ENCODE peak calls at places on chromosomes 6 and 20, in nine cellular contexts. One of them, this sample, is unnamed.
A peak's percentile ranks its signal among the peaks of the same experiment; 100 is the strongest.

GRCh38 chr20:19812696-19813095 is 54.6 kb downstream of the RIN2 start:
- DNase-seq in foreskin melanocyte: no peak
- DNase-seq in H7: no peak
- DNase-seq in naive thymus-derived CD4-positive, alpha-beta T cell: no peak
- DNase-seq in T-helper 1 cell: no peak
- DNase-seq in uterus: no peak
- DNase-seq in activated CD4-positive, alpha-beta T cell treated with anti-CD3 and anti-CD28 coated beads, Interleukin-2, amount 50 U/mL, for 1 hour: no peak
- DNase-seq in KBM-7: peak; percentile 8
- DNase-seq in HFFc6: no peak
- DNase-seq in this sample: no peak

GRCh38 chr20:58634818-58635665 is 16.0 kb upstream of the STX16 start:
- DNase-seq in foreskin melanocyte: no peak
- DNase-seq in H7: no peak
- DNase-seq in naive thymus-derived CD4-positive, alpha-beta T cell: peak; percentile 19
- DNase-seq in T-helper 1 cell: no peak
- DNase-seq in uterus: peak; percentile 26
- DNase-seq in activated CD4-positive, alpha-beta T cell treated with anti-CD3 and anti-CD28 coated beads, Interleukin-2, amount 50 U/mL, for 1 hour: no peak
- DNase-seq in KBM-7: no peak
- DNase-seq in HFFc6: no peak
- DNase-seq in this sample: no peak

GRCh38 chr6:134196568-134197301 is 121.2 kb downstream of the SGK1 start:
- DNase-seq in foreskin melanocyte: no peak
- DNase-seq in H7: no peak
- DNase-seq in naive thymus-derived CD4-positive, alpha-beta T cell: no peak
- DNase-seq in T-helper 1 cell: no peak
- DNase-seq in uterus: no peak
- DNase-seq in activated CD4-positive, alpha-beta T cell treated with anti-CD3 and anti-CD28 coated beads, Interleukin-2, amount 50 U/mL, for 1 hour: no peak
- DNase-seq in KBM-7: no peak
- DNase-seq in HFFc6: no peak
- DNase-seq in this sample: no peak

GRCh38 chr6:73323323-73323722 is 30.8 kb downstream of the DPPA5 start:
- DNase-seq in foreskin melanocyte: no peak
- DNase-seq in H7: no peak
- DNase-seq in naive thymus-derived CD4-positive, alpha-beta T cell: no peak
- DNase-seq in T-helper 1 cell: no peak
- DNase-seq in uterus: no peak
- DNase-seq in activated CD4-positive, alpha-beta T cell treated with anti-CD3 and anti-CD28 coated beads, Interleukin-2, amount 50 U/mL, for 1 hour: no peak
- DNase-seq in KBM-7: no peak
- DNase-seq in HFFc6: no peak
- DNase-seq in this sample: no peak

GRCh38 chr6:11023032-11023431 is 21.1 kb downstream of the ELOVL2 start:
- DNase-seq in foreskin melanocyte: peak; percentile 70
- DNase-seq in H7: no peak
- DNase-seq in naive thymus-derived CD4-positive, alpha-beta T cell: no peak
- DNase-seq in T-helper 1 cell: no peak
- DNase-seq in uterus: no peak
- DNase-seq in activated CD4-positive, alpha-beta T cell treated with anti-CD3 and anti-CD28 coated beads, Interleukin-2, amount 50 U/mL, for 1 hour: no peak
- DNase-seq in KBM-7: no peak
- DNase-seq in HFFc6: no peak
- DNase-seq in this sample: no peak

GRCh38 chr6:157548635-157549467 is 167.9 kb downstream of the ZDHHC14 start:
- DNase-seq in foreskin melanocyte: no peak
- DNase-seq in H7: no peak
- DNase-seq in naive thymus-derived CD4-positive, alpha-beta T cell: no peak
- DNase-seq in T-helper 1 cell: no peak
- DNase-seq in uterus: no peak
- DNase-seq in activated CD4-positive, alpha-beta T cell treated with anti-CD3 and anti-CD28 coated beads, Interleukin-2, amount 50 U/mL, for 1 hour: no peak
- DNase-seq in KBM-7: peak; percentile 54
- DNase-seq in HFFc6: no peak
- DNase-seq in this sample: no peak

GRCh38 chr6:14792118-14792955 is 453.5 kb upstream of the JARID2 start:
- DNase-seq in foreskin melanocyte: no peak
- DNase-seq in H7: no peak
- DNase-seq in naive thymus-derived CD4-positive, alpha-beta T cell: no peak
- DNase-seq in T-helper 1 cell: no peak
- DNase-seq in uterus: no peak
- DNase-seq in activated CD4-positive, alpha-beta T cell treated with anti-CD3 and anti-CD28 coated beads, Interleukin-2, amount 50 U/mL, for 1 hour: no peak
- DNase-seq in KBM-7: peak; percentile 47
- DNase-seq in HFFc6: no peak
- DNase-seq in this sample: no peak

GRCh38 chr6:150528648-150529285 is 70.9 kb upstream of the PLEKHG1 start:
- DNase-seq in foreskin melanocyte: no peak
- DNase-seq in H7: peak; percentile 75
- DNase-seq in naive thymus-derived CD4-positive, alpha-beta T cell: no peak
- DNase-seq in T-helper 1 cell: no peak
- DNase-seq in uterus: peak; percentile 72
- DNase-seq in activated CD4-positive, alpha-beta T cell treated with anti-CD3 and anti-CD28 coated beads, Interleukin-2, amount 50 U/mL, for 1 hour: no peak
- DNase-seq in KBM-7: peak; percentile 12
- DNase-seq in HFFc6: no peak
- DNase-seq in this sample: no peak

GRCh38 chr20:22058746-22059145 is 353.3 kb downstream of the PAX1 start:
- DNase-seq in foreskin melanocyte: no peak
- DNase-seq in H7: no peak
- DNase-seq in naive thymus-derived CD4-positive, alpha-beta T cell: no peak
- DNase-seq in T-helper 1 cell: no peak
- DNase-seq in uterus: no peak
- DNase-seq in activated CD4-positive, alpha-beta T cell treated with anti-CD3 and anti-CD28 coated beads, Interleukin-2, amount 50 U/mL, for 1 hour: no peak
- DNase-seq in KBM-7: no peak
- DNase-seq in HFFc6: no peak
- DNase-seq in this sample: no peak